ENCODE peak calls at places on chromosome 7, in seven cellular contexts. S, G, K, B, Q, Z and A are unnamed samples.

GRCh38 chr7:30057741-30058140 is 29.5 kb downstream of the PLEKHA8 start:
- DNase-seq in S (no peak), G (no peak), K (no peak), B (no peak), Q (no peak), Z (no peak), A (no peak)

GRCh38 chr7:98733036-98733435 is 116.0 kb downstream of the NPTX2 start:
- DNase-seq in S (no peak), G (peak), K (no peak), B (peak), Q (peak), Z (no peak), A (no peak)

GRCh38 chr7:30166841-30167235 is 32.1 kb downstream of the MTURN start:
- DNase-seq in S (no peak), G (no peak), K (no peak), B (no peak), Q (no peak), Z (no peak), A (no peak)

GRCh38 chr7:118755067-118755625 is 530.6 kb downstream of the ANKRD7 start:
- DNase-seq in S (no peak), G (no peak), K (no peak), B (no peak), Q (no peak), Z (no peak), A (peak)

GRCh38 chr7:134539380-134540004 is 9.4 kb upstream of the AKR1B15 start:
- DNase-seq in S (no peak), G (no peak), K (no peak), B (no peak), Q (no peak), Z (no peak), A (no peak)

GRCh38 chr7:37920619-37921339 is at the start of gene EPDR1:
- DNase-seq in S (peak), G (no peak), K (peak), B (peak), Q (no peak), Z (peak), A (no peak)

GRCh38 chr7:135930565-135931423 is 46.4 kb downstream of the MTPN start:
- DNase-seq in S (no peak), G (peak), K (no peak), B (peak), Q (no peak), Z (no peak), A (no peak)

GRCh38 chr7:5696346-5697100 is 84.9 kb downstream of the RNF216 start:
- DNase-seq in S (no peak), G (no peak), K (no peak), B (no peak), Q (no peak), Z (no peak), A (no peak)

GRCh38 chr7:881441-882234 is 5.3 kb downstream of the GET4 start:
- DNase-seq in S (no peak), G (no peak), K (no peak), B (no peak), Q (no peak), Z (no peak), A (no peak)

GRCh38 chr7:99393363-99394187 is 14.8 kb downstream of the PDAP1 start:
- DNase-seq in S (no peak), G (no peak), K (no peak), B (peak), Q (peak), Z (no peak), A (no peak)

GRCh38 chr7:124201768-124202349 is 169.0 kb upstream of the TMEM229A start:
- DNase-seq in S (no peak), G (peak), K (no peak), B (no peak), Q (peak), Z (no peak), A (no peak)

GRCh38 chr7:49789736-49790135 is 16.3 kb downstream of the VWC2 start:
- DNase-seq in S (no peak), G (no peak), K (no peak), B (no peak), Q (no peak), Z (no peak), A (no peak)

GRCh38 chr7:155213955-155214327 is 83.7 kb upstream of the INSIG1 start:
- DNase-seq in S (no peak), G (no peak), K (no peak), B (no peak), Q (no peak), Z (no peak), A (no peak)

GRCh38 chr7:1906087-1906830 is 236.2 kb downstream of the ELFN1 start:
- DNase-seq in S (no peak), G (no peak), K (no peak), B (no peak), Q (no peak), Z (no peak), A (no peak)

GRCh38 chr7:151051108-151051507 is 2.8 kb downstream of the ASIC3 start:
- DNase-seq in S (peak), G (peak), K (peak), B (no peak), Q (peak), Z (peak), A (no peak)

GRCh38 chr7:108515636-108516035 is 10.3 kb downstream of the PNPLA8 start:
- DNase-seq in S (no peak), G (no peak), K (no peak), B (no peak), Q (no peak), Z (no peak), A (no peak)

GRCh38 chr7:102467581-102468415 is 3.0 kb downstream of the LRWD1 start:
- DNase-seq in S (no peak), G (no peak), K (peak), B (no peak), Q (no peak), Z (no peak), A (no peak)

GRCh38 chr7:149714910-149715471 is 58.4 kb downstream of the ZNF467 start:
- DNase-seq in S (peak), G (no peak), K (peak), B (no peak), Q (no peak), Z (peak), A (no peak)

GRCh38 chr7:144836545-144836842 is 641 bp upstream of the TPK1 start:
- DNase-seq in S (no peak), G (no peak), K (no peak), B (no peak), Q (no peak), Z (no peak), A (no peak)
- H3K4me3 ChIP-seq in S (peak), G (peak), K (peak), B (no peak), Q (no peak), Z (no peak), A (no peak)

DNA sequence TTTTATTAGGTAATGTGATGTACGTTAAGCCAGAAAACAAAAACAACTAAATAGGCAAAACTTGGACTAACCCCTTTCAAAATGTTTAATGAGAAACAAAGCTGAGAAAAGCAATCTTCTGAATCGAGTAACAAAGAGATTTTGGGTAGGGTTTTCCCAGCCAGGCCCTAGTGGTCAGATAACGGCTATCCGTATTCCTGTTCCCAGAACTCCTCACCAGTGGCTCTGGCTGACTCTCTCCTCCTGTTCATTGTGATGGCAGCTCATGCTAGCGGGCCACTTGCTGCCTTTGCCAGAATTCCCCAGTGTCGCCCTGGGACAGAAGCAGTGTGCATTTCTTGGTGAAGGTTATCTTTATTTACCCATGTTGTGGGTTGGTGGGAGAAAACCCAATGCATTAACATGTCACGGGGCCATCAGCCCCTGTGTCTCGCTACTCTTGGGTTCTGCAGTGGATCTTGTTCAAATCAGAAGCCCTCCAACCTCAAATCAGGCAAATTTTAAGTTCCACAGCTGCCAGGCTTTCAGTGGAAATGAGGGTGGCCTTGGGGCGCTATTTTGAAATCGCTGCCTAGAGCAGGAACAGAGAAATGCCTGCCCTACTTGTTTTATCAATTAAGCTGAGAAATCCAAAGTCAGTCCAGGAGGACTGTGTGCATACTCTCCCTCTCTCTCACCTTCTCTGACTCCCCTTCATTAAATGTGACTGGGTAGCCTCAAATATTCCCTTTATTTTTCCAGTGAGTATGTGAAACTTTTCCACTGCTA is 164.5 kb upstream of the NPVF start:
- DNase-seq in S (no peak), G (no peak), K (no peak), B (no peak), Q (peak), Z (no peak), A (no peak)
- TF ChIP-seq CTCF in S (no peak), G (peak), K (no peak), B (peak), Q (peak), Z (no peak), A (no peak)

GRCh38 chr7:122942765-122943164 is 52.7 kb downstream of the TAS2R16 start:
- DNase-seq in S (no peak), G (no peak), K (no peak), B (no peak), Q (no peak), Z (no peak), A (no peak)
- H3K4me3 ChIP-seq in S (no peak), G (no peak), K (no peak), B (no peak), Q (no peak), Z (no peak), A (no peak)

GRCh38 chr7:101243786-101244384 is 996 bp downstream of the FIS1 start:
- DNase-seq in S (no peak), G (peak), K (peak), B (no peak), Q (peak), Z (no peak), A (no peak)

GRCh38 chr7:101241015-101241363 is 3.4 kb upstream of the CLDN15 start:
- DNase-seq in S (no peak), G (no peak), K (no peak), B (no peak), Q (no peak), Z (no peak), A (no peak)

GRCh38 chr7:101248276-101248675 is 3.4 kb upstream of the FIS1 start:
- DNase-seq in S (no peak), G (no peak), K (no peak), B (no peak), Q (no peak), Z (no peak), A (no peak)

GRCh38 chr7:101245147-101245668 is 327 bp upstream of the FIS1 start:
- DNase-seq in S (peak), G (no peak), K (no peak), B (no peak), Q (no peak), Z (no peak), A (no peak)

GRCh38 chr7:101244385-101245146 is at the start of gene FIS1:
- DNase-seq in S (peak), G (peak), K (peak), B (peak), Q (peak), Z (peak), A (no peak)
- TF ChIP-seq CTCF in S (no peak), G (no peak), K (peak), B (peak), Q (peak), Z (peak), A (peak)